ENCODE peak calls at places on chromosomes 12 and 14, in five cellular contexts. D is HepG2, S is pancreas, P is AG04450, T is ovary. M is an unnamed sample. For H3K27me3, the result is how much of the 10 kb centered on the place peaks cover.

GRCh38 chr12:127984386-127985055 is 282.4 kb upstream of the TMEM132C start:
- DNase-seq in T (no peak), P (no peak), S (no peak), D (no peak), M (no peak)

GRCh38 chr14:78836777-78837176 is 666.6 kb downstream of the NRXN3 start:
- DNase-seq in T (no peak), D (peak), S (peak), P (no peak), M (peak)

GRCh38 chr12:48185181-48185919 is 1.9 kb downstream of the CCDC184 start:
- DNase-seq in S (no peak), P (no peak), D (no peak), T (no peak), M (no peak)

GRCh38 chr14:93017341-93017797 is 94.4 kb downstream of the CHGA start:
- DNase-seq in D (no peak), T (no peak), P (no peak), S (peak), M (no peak)

GRCh38 chr12:1509703-1510395 is 84.5 kb downstream of the FBXL14 start:
- DNase-seq in P (no peak), D (no peak), T (no peak), S (no peak), M (no peak)

GRCh38 chr12:2013527-2014223 is 9.4 kb upstream of the DCP1B start:
- DNase-seq in P (no peak), D (no peak), S (no peak), T (no peak), M (no peak)

GRCh38 chr12:62631531-62632520 is 165.2 kb downstream of the MON2 start:
- DNase-seq in P (peak), D (peak), S (peak), T (peak), M (peak)

GRCh38 chr14:93991212-93991611 is 5.9 kb upstream of the CCDC197 start:
- DNase-seq in T (no peak), S (no peak), P (no peak), D (no peak), M (no peak)

GRCh38 chr12:102390068-102390467 is 90.3 kb downstream of the IGF1 start:
- DNase-seq in S (no peak), T (no peak), P (no peak), D (no peak), M (peak)

GRCh38 chr12:3295648-3296408 is 195.2 kb upstream of the PRMT8 start:
- DNase-seq in P (no peak), S (peak), T (no peak), D (no peak), M (no peak)

GRCh38 chr14:70808402-70809237 is 693 bp downstream of the MAP3K9 start:
- DNase-seq in T (peak), S (peak), D (no peak), P (no peak), M (peak)

GRCh38 chr12:29102739-29103138 is 46.3 kb upstream of the FAR2 start:
- DNase-seq in D (no peak), T (no peak), P (no peak), S (no peak), M (no peak)

GRCh38 chr12:47734725-47735480 is 9.6 kb upstream of the ENDOU start:
- DNase-seq in S (no peak), P (no peak), D (no peak), T (peak), M (no peak)

GRCh38 chr14:104364830-104365229 is 214.7 kb upstream of the C14orf180 start:
- DNase-seq in S (no peak), T (no peak), D (no peak), P (no peak), M (no peak)

GRCh38 chr12:107374136-107374535 is 280.8 kb upstream of the CRY1 start:
- DNase-seq in S (no peak), D (peak), P (no peak), T (no peak), M (no peak)

GRCh38 chr14:102363182-102363952 is 626 bp downstream of the TECPR2 start:
- DNase-seq in D (no peak), T (no peak), S (no peak), P (no peak), M (peak)

GRCh38 chr12:132494294-132495164 is 4.6 kb downstream of the FBRSL1 start:
- DNase-seq in T (peak), S (peak), D (no peak), P (no peak), M (no peak)

GRCh38 chr14:63277784-63278183 is 41.0 kb downstream of the GPHB5 start:
- DNase-seq in T (no peak), P (no peak), D (no peak), S (no peak), M (no peak)

GRCh38 chr14:61525293-61526011 is 169.9 kb upstream of the HIF1A start:
- DNase-seq in P (no peak), T (peak), S (no peak), D (no peak), M (peak)

GRCh38 chr12:12718853-12719252 is 1.7 kb downstream of the CDKN1B start:
- DNase-seq in S (no peak), D (no peak), P (no peak), T (no peak), M (no peak)

DNA sequence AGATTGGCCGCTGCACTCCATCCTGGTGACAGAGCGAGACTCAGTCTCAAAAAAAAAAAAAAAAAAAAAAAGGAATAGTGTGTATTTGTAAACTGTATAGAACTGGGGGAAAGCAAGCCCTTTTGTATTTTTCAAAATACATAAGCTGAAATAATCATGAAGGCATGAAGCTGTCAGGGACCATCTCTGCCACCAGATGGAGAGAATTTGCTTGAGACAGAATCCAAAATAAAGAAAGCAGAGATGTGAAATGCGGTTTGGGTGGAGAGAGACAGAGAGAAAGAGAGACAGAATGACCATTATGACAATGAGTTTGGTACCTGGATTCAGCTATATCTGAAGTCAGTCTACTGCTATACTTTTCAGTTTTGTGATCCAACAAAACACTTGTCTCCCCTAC is 155.7 kb upstream of the LRIG3 start:
- DNase-seq in P (no peak), T (no peak), S (no peak), D (no peak), M (no peak)
- TF ChIP-seq CTCF in P (peak), T (no peak), S (no peak), D (no peak), M (no peak)

GRCh38 chr14:72882047-72882446 is 11.9 kb downstream of the DPF3 start:
- DNase-seq in P (no peak), S (no peak), D (no peak), T (no peak), M (no peak)
- H3K4me3 ChIP-seq in P (no peak), S (no peak), D (no peak), T (no peak), M (no peak)

GRCh38 chr12:53809005-53809404 is 57.2 kb upstream of the CISTR start:
- DNase-seq in P (no peak), S (no peak), T (no peak), D (no peak), M (no peak)

GRCh38 chr12:53811606-53812005 is 59.8 kb upstream of the CISTR start:
- DNase-seq in P (no peak), S (no peak), T (no peak), D (no peak), M (no peak)

GRCh38 chr12:53807322-53807721 is 55.5 kb upstream of the CISTR start:
- DNase-seq in D (no peak), S (no peak), T (no peak), P (no peak), M (no peak)

GRCh38 chr12:53808023-53808705 is 56.4 kb upstream of the CISTR start:
- DNase-seq in S (no peak), P (no peak), D (peak), T (no peak), M (no peak)

DNA sequence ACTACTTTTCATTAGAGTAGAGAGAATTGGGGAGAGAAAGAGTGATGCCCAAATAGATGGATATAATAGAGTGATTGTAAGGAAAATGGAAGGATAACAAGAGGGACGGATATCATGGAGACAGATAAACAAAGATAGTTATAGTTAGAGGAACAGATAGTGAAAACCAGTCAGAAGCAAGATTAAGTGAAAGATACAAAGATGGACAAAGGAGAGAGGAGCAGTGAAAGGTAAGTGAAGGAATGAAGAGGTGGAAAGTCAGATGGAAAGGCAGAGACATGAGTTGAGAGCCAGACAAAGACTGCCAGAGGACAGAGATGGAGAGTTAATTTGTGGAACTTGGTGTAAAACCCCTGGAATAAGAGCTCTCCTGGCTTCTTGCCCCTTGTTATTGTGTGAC is 59.2 kb upstream of the CISTR start:
- DNase-seq in T (no peak), S (no peak), P (no peak), D (no peak), M (no peak)
- H3K27me3 ChIP-seq in T (under half), S (under half), P (under half), D (under half), M (under half)

DNA sequence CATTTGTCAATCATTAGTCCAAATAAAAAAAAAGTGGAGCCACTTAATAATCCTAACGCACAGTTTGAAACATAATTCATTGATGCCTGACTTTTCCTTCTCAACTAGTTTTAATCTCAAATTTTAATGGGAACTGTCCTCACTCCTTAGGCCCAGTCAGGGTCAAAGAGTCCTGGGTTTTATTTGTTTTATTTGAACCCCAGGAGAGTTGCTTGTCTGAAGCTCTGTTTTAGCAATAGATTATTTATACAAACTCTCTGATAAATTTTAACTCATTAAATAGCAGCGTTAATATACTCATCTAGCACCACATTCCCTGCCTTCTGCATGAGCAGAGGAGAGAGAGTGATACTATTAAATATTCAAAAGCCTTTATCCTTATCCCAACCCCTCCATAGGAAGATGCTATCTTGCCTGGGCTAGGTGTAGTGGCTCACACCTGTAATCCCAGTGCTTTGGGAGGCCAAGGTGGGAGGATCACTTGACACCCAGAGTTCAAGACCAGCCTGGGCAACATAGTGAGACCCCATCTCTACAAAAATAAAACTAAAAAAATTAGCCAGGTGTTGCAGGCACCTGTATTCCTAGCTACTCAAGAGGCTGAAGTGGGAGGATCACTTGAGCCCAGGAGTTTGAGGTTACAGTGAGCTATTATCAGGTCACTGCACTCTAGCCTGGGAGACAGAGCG is 14.5 kb upstream of the DUSP6 start:
- DNase-seq in S (no peak), T (no peak), P (no peak), D (no peak), M (no peak)
- TF ChIP-seq CTCF in S (no peak), T (no peak), P (no peak), D (no peak), M (no peak)

GRCh38 chr14:52948039-52948438 is 2.8 kb downstream of the FERMT2 start:
- DNase-seq in D (peak), P (no peak), T (no peak), S (no peak), M (no peak)

GRCh38 chr14:52950410-52950897 is 396 bp downstream of the FERMT2 start:
- DNase-seq in T (peak), S (peak), P (no peak), D (peak), M (peak)

GRCh38 chr14:52949711-52950409 is 990 bp downstream of the FERMT2 start:
- DNase-seq in P (no peak), T (peak), S (no peak), D (peak), M (no peak)

GRCh38 chr14:52949249-52949648 is 1.6 kb downstream of the FERMT2 start:
- DNase-seq in T (no peak), S (no peak), P (no peak), D (no peak), M (no peak)

DNA sequence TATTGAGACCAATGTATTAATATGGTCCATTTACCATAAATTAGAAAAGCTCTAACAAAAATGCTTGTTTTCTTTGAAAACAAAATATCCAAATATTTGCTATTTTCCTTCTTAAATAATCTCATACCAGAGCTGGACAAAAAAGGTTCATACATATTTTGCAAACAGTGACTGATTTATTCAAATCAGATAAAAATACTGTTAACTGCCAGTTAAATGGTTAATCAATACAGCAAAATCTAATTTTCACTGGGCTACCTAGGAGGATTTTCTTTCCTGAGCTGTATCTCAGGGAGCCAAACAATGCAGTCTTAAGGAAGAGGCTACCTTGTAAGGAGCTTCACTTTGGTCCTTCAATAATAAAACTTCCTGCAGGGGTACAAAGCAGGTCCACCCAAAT is 2.0 kb downstream of the FERMT2 start:
- DNase-seq in D (no peak), T (no peak), P (no peak), S (no peak), M (no peak)
- H3K4me3 ChIP-seq in D (peak), T (peak), P (peak), S (no peak), M (no peak)

M was measured in GM06990.